ENCODE peak calls at places on chromosomes 4 and X, in six cellular contexts. C is fibroblast of lung; S is HEK293T; Q is esophagus muscularis mucosa; A is NCI-H510A treated with DMSO at 0.1 percent for 48 hours; Y is stimulated activated CD4-positive, alpha-beta T cell treated with anti-CD3 and anti-CD28 coated beads, TNF-alpha, amount 100 ng/mL, for 1 hour. Z is an unnamed sample.

GRCh38 chr4:171650543-171650942 is 162.7 kb upstream of the GALNTL6 start:
- DNase-seq in Q (no peak), A (no peak), S (peak; percentile 31), Y (no peak), C (no peak), Z (no peak)

GRCh38 chr4:93084599-93085305 is 743.8 kb upstream of the ATOH1 start:
- DNase-seq in A (no peak), Y (no peak), Q (no peak), C (no peak), S (no peak), Z (no peak)

GRCh38 chrX:150161092-150161672 is 201.9 kb upstream of the MAMLD1 start:
- DNase-seq in A (no peak), S (no peak), Y (no peak), Q (no peak), C (no peak), Z (no peak)

GRCh38 chr4:2515835-2516550 is 20.5 kb upstream of the FAM193A start:
- DNase-seq in A (no peak), Y (no peak), S (no peak), Q (no peak), C (no peak), Z (no peak)

GRCh38 chrX:53284684-53285447 is 3.5 kb upstream of the IQSEC2 start:
- DNase-seq in A (peak; percentile 38), Y (no peak), C (peak; percentile 37), S (peak; percentile 81), Q (no peak), Z (no peak)

GRCh38 chr4:172142331-172142738 is 329.1 kb downstream of the GALNTL6 start:
- DNase-seq in C (peak; percentile 26), Y (no peak), A (no peak), Q (no peak), S (no peak), Z (no peak)

GRCh38 chr4:26288308-26288982 is 32.4 kb upstream of the RBPJ start:
- DNase-seq in Y (no peak), S (no peak), A (no peak), C (peak; percentile 65), Q (no peak), Z (no peak)

GRCh38 chr4:162126754-162127153 is 37.0 kb downstream of the FSTL5 start:
- DNase-seq in S (no peak), Y (no peak), A (no peak), C (no peak), Q (no peak), Z (no peak)

GRCh38 chr4:133483600-133484246 is 334.6 kb downstream of the PCDH10 start:
- DNase-seq in A (peak; percentile 8), Y (no peak), S (no peak), Q (no peak), C (peak; percentile 60), Z (no peak)

GRCh38 chr4:72357908-72358307 is 211.1 kb downstream of the ADAMTS3 start:
- DNase-seq in A (no peak), S (no peak), Q (no peak), Y (no peak), C (no peak), Z (no peak)

GRCh38 chrX:70264784-70265183 is 3.4 kb upstream of the ARR3 start:
- DNase-seq in Q (no peak), A (no peak), S (no peak), C (peak; percentile 2), Y (no peak), Z (no peak)

GRCh38 chr4:183411291-183411861 is 33.1 kb upstream of the CDKN2AIP start:
- DNase-seq in C (peak; percentile 96), Q (no peak), A (no peak), S (no peak), Y (no peak), Z (no peak)

GRCh38 chrX:14027511-14028019 is 2.1 kb downstream of the GEMIN8 start:
- DNase-seq in A (no peak), Q (no peak), Y (no peak), C (peak; percentile 54), S (no peak), Z (no peak)

GRCh38 chr4:114225462-114225861 is 246.0 kb upstream of the ARSJ start:
- DNase-seq in A (no peak), S (no peak), Y (no peak), Q (no peak), C (no peak), Z (no peak)

GRCh38 chrX:145405012-145405411 is 157.7 kb downstream of the SPANXN1 start:
- DNase-seq in Y (no peak), S (peak; percentile 15), Q (no peak), C (peak; percentile 25), A (peak; percentile 6), Z (peak; percentile 16)

GRCh38 chr4:24753519-24753918 is 41.9 kb upstream of the SOD3 start:
- DNase-seq in A (peak; percentile 1), C (no peak), Y (no peak), Q (no peak), S (no peak), Z (no peak)

GRCh38 chr4:138161351-138161750 is 80.8 kb downstream of the SLC7A11 start:
- DNase-seq in Y (no peak), S (no peak), A (no peak), C (no peak), Q (no peak), Z (no peak)

GRCh38 chr4:2785613-2786012 is 7.3 kb upstream of the SH3BP2 start:
- DNase-seq in Y (no peak), S (no peak), C (no peak), A (peak; percentile 5), Q (no peak), Z (no peak)

GRCh38 chr4:77856152-77856551 is 6.5 kb upstream of the MRPL1 start:
- DNase-seq in Y (no peak), S (no peak), C (no peak), A (peak; percentile 25), Q (no peak), Z (no peak)

GRCh38 chr4:104879367-104879766 is 267.3 kb upstream of the TET2 start:
- DNase-seq in Y (no peak), C (no peak), A (no peak), S (no peak), Q (no peak), Z (no peak)

GRCh38 chr4:101200561-101200960 is 146.8 kb downstream of the PPP3CA start:
- DNase-seq in S (no peak), A (no peak), Q (no peak), C (peak; percentile 98), Y (no peak), Z (no peak)

GRCh38 chr4:16196482-16197393 is 29.5 kb downstream of the TAPT1 start:
- DNase-seq in A (peak; percentile 42), Q (no peak), Y (no peak), C (peak; percentile 74), S (peak; percentile 25), Z (no peak)

GRCh38 chrX:29553542-29553941 is 661.8 kb upstream of the MAGEB2 start:
- DNase-seq in Y (no peak), S (no peak), A (no peak), C (no peak), Q (no peak), Z (no peak)

Z was measured in NCI-H774.